ENCODE peak calls at places on chromosomes 5 and 9, in four cellular contexts. B is transverse colon, N is GM12891, G is H54. F is an unnamed sample.

GRCh38 chr9:90547896-90548295 is 94.7 kb downstream of the DIRAS2 start:
- DNase-seq in B (no peak), G (no peak), N (no peak), F (no peak)

GRCh38 chr9:129111143-129111761 is at the start of gene PTPA:
- DNase-seq in B (peak; percentile 88), G (peak; percentile 92), N (peak; percentile 91), F (peak; percentile 94)

GRCh38 chr5:3613726-3614125 is 18.1 kb downstream of the IRX1 start:
- DNase-seq in G (no peak), N (no peak), B (no peak), F (no peak)

GRCh38 chr9:68861436-68861835 is 152.5 kb downstream of the PRKACG start:
- DNase-seq in G (no peak), N (no peak), B (no peak), F (no peak)

GRCh38 chr5:64632251-64632650 is 58.1 kb upstream of the SHISAL2B start:
- DNase-seq in N (no peak), B (no peak), G (no peak), F (no peak)

GRCh38 chr9:16671591-16672137 is 198.8 kb downstream of the BNC2 start:
- DNase-seq in B (no peak), N (no peak), G (peak; percentile 33), F (no peak)

GRCh38 chr5:172630482-172630881 is 10.6 kb upstream of the NEURL1B start:
- DNase-seq in B (no peak), N (no peak), G (no peak), F (no peak)

GRCh38 chr5:155193483-155194107 is 180.0 kb downstream of the KIF4B start:
- DNase-seq in N (no peak), G (no peak), B (no peak), F (no peak)

GRCh38 chr5:78005021-78005785 is 229.1 kb upstream of the TBCA start:
- DNase-seq in G (no peak), B (no peak), N (no peak), F (no peak)

GRCh38 chr5:81425569-81425968 is 31.6 kb upstream of the ACOT12 start:
- DNase-seq in G (no peak), B (no peak), N (no peak), F (peak; percentile 56)

GRCh38 chr5:156155638-156156037 is 171.3 kb upstream of the SGCD start:
- DNase-seq in B (peak; percentile 9), G (no peak), N (no peak), F (no peak)

GRCh38 chr5:137592317-137592716 is 93.2 kb upstream of the SPOCK1 start:
- DNase-seq in B (no peak), N (no peak), G (no peak), F (no peak)

GRCh38 chr5:83006683-83007283 is 70.4 kb downstream of the TMEM167A start:
- DNase-seq in B (no peak), G (no peak), N (no peak), F (no peak)

GRCh38 chr9:126986506-126986951 is 71.9 kb downstream of the RALGPS1 start:
- DNase-seq in B (peak; percentile 25), N (no peak), G (peak; percentile 56), F (no peak)

GRCh38 chr5:170273968-170274710 is 23.4 kb downstream of the LCP2 start:
- DNase-seq in N (no peak), G (no peak), B (no peak), F (peak; percentile 75)

GRCh38 chr5:80781356-80781755 is 126.6 kb upstream of the DHFR start:
- DNase-seq in G (no peak), B (no peak), N (no peak), F (no peak)

GRCh38 chr5:115800108-115800507 is 16.4 kb downstream of the CDO1 start:
- DNase-seq in B (no peak), G (no peak), N (no peak), F (no peak)

GRCh38 chr9:93900971-93901861 is 53.9 kb downstream of the BARX1 start:
- DNase-seq in B (peak; percentile 5), N (peak; percentile 2), G (no peak), F (no peak)

GRCh38 chr9:17742065-17742464 is 163.2 kb downstream of the SH3GL2 start:
- DNase-seq in N (no peak), B (no peak), G (no peak), F (no peak)

GRCh38 chr5:42691413-42691861 is 65.2 kb upstream of the CCDC152 start:
- DNase-seq in G (no peak), B (no peak), N (no peak), F (no peak)

GRCh38 chr9:76718166-76718565 is 46.1 kb upstream of the PCA3 start:
- DNase-seq in G (no peak), B (no peak), N (no peak), F (no peak)

GRCh38 chr5:132294728-132295504 is 722 bp downstream of the SLC22A4 start:
- DNase-seq in G (peak; percentile 88), N (no peak), B (peak; percentile 80), F (peak; percentile 90)
- TF ChIP-seq POLR2A in G (peak; percentile 46), N (no peak), B (peak; percentile 37), F (peak; percentile 74)

DNA sequence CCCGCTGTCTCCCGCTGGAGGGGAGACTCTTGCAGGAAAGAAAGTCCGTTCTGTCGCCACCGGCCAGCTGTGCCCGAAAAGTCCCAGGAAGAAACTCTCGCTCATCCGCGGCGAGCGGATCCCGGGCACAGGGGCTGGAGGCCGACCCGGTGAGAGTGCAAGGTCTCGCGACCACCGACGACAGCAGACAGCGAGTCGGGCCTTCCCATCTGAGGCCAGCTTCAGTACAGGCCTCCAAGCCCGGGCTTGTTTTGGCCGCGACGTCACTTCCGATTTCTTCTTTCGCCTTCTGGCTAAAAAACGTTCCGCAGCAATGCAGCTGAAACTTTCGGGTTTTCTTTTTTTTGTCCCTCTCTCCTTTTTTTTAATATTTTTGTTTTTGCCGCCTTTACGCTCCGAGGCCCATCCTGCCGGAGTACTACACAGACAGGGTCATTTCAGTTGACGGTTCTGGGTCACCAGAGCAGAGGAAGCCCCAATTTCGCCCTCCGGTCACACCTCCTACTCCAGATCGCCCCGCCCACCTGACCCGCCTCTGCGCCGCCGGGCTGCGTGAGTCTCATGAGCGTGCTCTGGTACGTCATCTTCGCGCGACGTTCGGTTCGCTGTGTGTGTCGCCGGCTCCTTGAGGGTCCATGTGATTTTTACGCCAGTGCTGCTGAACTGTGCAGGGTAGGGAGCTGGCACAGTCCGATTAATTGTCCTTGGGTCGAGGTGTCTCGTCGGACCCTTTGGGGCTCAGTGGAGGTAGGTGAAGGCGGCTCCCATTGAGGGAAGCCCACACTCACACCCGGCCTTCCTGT is at the start of the genes ANKRA2 and UTP15:
- DNase-seq in B (peak; percentile 100), G (peak; percentile 73), N (peak; percentile 47), F (peak; percentile 99)
- TF ChIP-seq POLR2A in B (peak; percentile 63), G (peak; percentile 90), N (peak; percentile 72), F (peak; percentile 87)

GRCh38 chr5:177494356-177495195 is 2.8 kb downstream of the PDLIM7 start:
- DNase-seq in B (peak; percentile 51), N (no peak), G (peak; percentile 96), F (peak; percentile 74)

GRCh38 chr5:177492841-177493240 is 4.6 kb downstream of the PDLIM7 start:
- DNase-seq in B (no peak), N (no peak), G (no peak), F (no peak)

GRCh38 chr5:177491983-177492746 is 5.2 kb downstream of the PDLIM7 start:
- DNase-seq in G (no peak), N (no peak), B (no peak), F (no peak)

GRCh38 chr5:177495243-177496060 is 2.0 kb downstream of the PDLIM7 start:
- DNase-seq in N (peak; percentile 67), B (peak; percentile 70), G (peak; percentile 86), F (peak; percentile 67)

GRCh38 chr5:177493795-177494355 is 3.5 kb downstream of the PDLIM7 start:
- DNase-seq in N (no peak), G (no peak), B (no peak), F (no peak)
- TF ChIP-seq POLR2A in N (no peak), G (no peak), B (no peak), F (no peak)

GRCh38 chr5:19285286-19285685 is 702.7 kb downstream of the CDH18 start:
- DNase-seq in G (no peak), N (no peak), B (no peak), F (no peak)
- TF ChIP-seq POLR2A in G (no peak), N (no peak), B (no peak), F (no peak)

GRCh38 chr5:147855774-147856069 is 22.8 kb upstream of the SCGB3A2 start:
- DNase-seq in B (no peak), G (no peak), N (no peak), F (no peak)
- TF ChIP-seq POLR2A in B (no peak), G (no peak), N (no peak), F (no peak)

GRCh38 chr5:1345876-1346626 is 1.2 kb upstream of the CLPTM1L start:
- DNase-seq in N (no peak), G (no peak), B (no peak), F (no peak)
- TF ChIP-seq POLR2A in N (no peak), G (no peak), B (no peak), F (no peak)

GRCh38 chr9:132773764-132774339 is 103.6 kb downstream of the GTF3C4 start:
- DNase-seq in N (no peak), G (no peak), B (no peak), F (no peak)

GRCh38 chr9:132773093-132773492 is 102.8 kb downstream of the GTF3C4 start:
- DNase-seq in G (no peak), N (no peak), B (no peak), F (no peak)

GRCh38 chr9:132769895-132770774 is 99.9 kb downstream of the GTF3C4 start:
- DNase-seq in N (peak; percentile 78), B (peak; percentile 80), G (peak; percentile 36), F (peak; percentile 71)

GRCh38 chr9:132770775-132771310 is 100.6 kb downstream of the GTF3C4 start:
- DNase-seq in N (no peak), B (no peak), G (no peak), F (no peak)

DNA sequence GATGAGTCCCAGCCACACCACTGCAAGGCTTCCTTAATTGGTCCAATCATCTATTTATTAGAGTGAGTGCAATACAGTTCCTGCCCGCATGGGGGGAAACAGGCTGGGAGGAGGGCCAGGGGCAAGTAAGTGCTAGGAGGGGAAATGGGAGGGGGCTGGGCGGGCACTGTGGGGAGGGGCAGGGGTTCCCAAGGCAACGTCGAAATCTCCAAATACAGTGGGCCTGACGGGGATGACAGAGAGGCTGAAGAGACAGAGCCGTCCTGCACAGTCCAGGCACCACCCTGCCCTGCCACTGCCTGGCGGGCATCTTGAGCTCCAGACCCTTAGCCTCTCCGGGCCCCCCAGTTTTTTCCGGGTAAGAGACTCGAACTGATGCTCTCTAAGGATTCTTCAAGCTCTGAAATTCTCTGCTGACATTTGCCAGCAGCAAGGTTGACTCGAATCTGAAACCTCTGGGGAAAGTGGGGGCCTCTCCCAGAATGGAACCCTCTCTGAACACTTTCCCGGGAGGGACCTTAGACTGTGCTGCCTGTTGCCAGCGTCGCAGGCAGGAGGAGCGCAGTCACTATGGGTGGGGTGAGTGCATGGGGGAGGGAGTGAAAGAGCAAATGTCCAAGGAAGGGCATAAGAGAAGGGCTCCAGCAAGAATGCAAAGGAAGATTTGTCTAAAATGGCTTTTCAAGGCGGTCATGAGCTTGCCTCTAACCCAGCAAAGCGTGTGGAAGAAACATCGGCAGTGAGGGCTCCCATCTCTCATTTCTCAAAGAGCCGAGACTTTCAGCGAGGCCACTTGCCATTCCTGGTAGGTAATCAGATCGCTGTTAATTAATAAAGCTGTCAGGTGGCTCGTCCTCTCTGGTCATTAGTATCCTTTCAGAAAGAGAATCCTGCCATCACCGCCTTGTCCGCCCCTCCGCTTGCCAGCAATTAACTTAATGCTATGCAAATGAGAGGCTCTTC is 98.9 kb downstream of the GTF3C4 start:
- DNase-seq in G (peak; percentile 65), N (peak; percentile 54), B (peak; percentile 66), F (peak; percentile 75)
- TF ChIP-seq POLR2A in G (no peak), N (no peak), B (peak; percentile 58), F (peak; percentile 58)

GRCh38 chr5:68171101-68171558 is 44.4 kb upstream of the PIK3R1 start:
- DNase-seq in B (peak; percentile 60), G (no peak), N (no peak), F (no peak)
- TF ChIP-seq POLR2A in B (no peak), G (no peak), N (no peak), F (no peak)